ENCODE peak calls at places on chromosome 20, in eight cellular contexts. O is CD8-positive, alpha-beta T cell; P is HepG2; T is substantia nigra; L is activated CD4-positive, alpha-beta T cell treated with anti-CD3 and anti-CD28 coated beads, Interleukin-2, amount 50 U/mL, for 1 hour; F is AG20443; H is T follicular helper cell; B is amniotic epithelial cell. Q is an unnamed sample.

GRCh38 chr20:39109933-39110818 is 148.0 kb downstream of the DHX35 start:
- DNase-seq in O (no peak), P (no peak), T (no peak), L (no peak), F (no peak), H (no peak), B (no peak), Q (no peak)

GRCh38 chr20:62640870-62641748 is 1.2 kb upstream of the SLCO4A1 start:
- DNase-seq in O (no peak), P (no peak), T (no peak), L (no peak), F (no peak), H (no peak), B (no peak), Q (no peak)

GRCh38 chr20:21522479-21523397 is 8.9 kb upstream of the NKX2-2 start:
- DNase-seq in O (no peak), P (no peak), T (peak), L (no peak), F (no peak), H (no peak), B (no peak), Q (no peak)

GRCh38 chr20:9458075-9458818 is 56.1 kb upstream of the LAMP5 start:
- DNase-seq in O (no peak), P (peak), T (no peak), L (no peak), F (peak), H (no peak), B (peak), Q (no peak)

GRCh38 chr20:9903048-9903651 is 64.3 kb upstream of the PAK5 start:
- DNase-seq in O (no peak), P (peak), T (no peak), L (no peak), F (no peak), H (no peak), B (no peak), Q (no peak)

GRCh38 chr20:54350415-54350814 is 125.0 kb upstream of the DOK5 start:
- DNase-seq in O (no peak), P (no peak), T (no peak), L (no peak), F (peak), H (no peak), B (no peak), Q (no peak)

GRCh38 chr20:36092424-36093024 is 62.0 kb upstream of the EPB41L1 start:
- DNase-seq in O (no peak), P (no peak), T (no peak), L (no peak), F (peak), H (no peak), B (no peak), Q (no peak)

GRCh38 chr20:38119446-38119845 is 45.6 kb downstream of the TGM2 start:
- DNase-seq in O (no peak), P (no peak), T (no peak), L (no peak), F (no peak), H (no peak), B (peak), Q (no peak)

GRCh38 chr20:51484141-51484815 is 58.2 kb downstream of the NFATC2 start:
- DNase-seq in O (no peak), P (no peak), T (no peak), L (no peak), F (peak), H (no peak), B (no peak), Q (no peak)

GRCh38 chr20:51978081-51978501 is 175.8 kb upstream of the SALL4 start:
- DNase-seq in O (no peak), P (no peak), T (no peak), L (no peak), F (no peak), H (no peak), B (no peak), Q (no peak)

GRCh38 chr20:38043512-38044300 is 10.2 kb downstream of the RPRD1B start:
- DNase-seq in O (no peak), P (no peak), T (no peak), L (no peak), F (peak), H (no peak), B (peak), Q (peak)